ENCODE peak calls at places on chromosomes 7 and 10, in six cellular contexts. N is suprapubic skin; A is PC-3; R is right lobe of liver; W is kidney; G is CD8-positive, alpha-beta T cell. O is an unnamed sample. For H3K9me3, the result is how much of the 10 kb centered on the place peaks cover.

GRCh38 chr10:34494012-34494411 is 321.1 kb downstream of the PARD3 start:
- DNase-seq in A (no peak), N (no peak), W (no peak), R (no peak), G (no peak), O (no peak)

GRCh38 chr10:97632949-97633884 is at the start of gene MORN4:
- DNase-seq in G (peak), N (peak), W (peak), R (peak), A (peak), O (peak)

GRCh38 chr7:76069238-76069638 is 21.3 kb downstream of the MDH2 start:
- DNase-seq in R (no peak), A (peak), N (peak), W (peak), G (no peak), O (no peak)

GRCh38 chr7:117134885-117135552 is 181.7 kb downstream of the ST7 start:
- DNase-seq in N (no peak), A (no peak), W (no peak), G (no peak), R (no peak), O (no peak)

GRCh38 chr10:98460837-98461499 is 14.2 kb upstream of the HPS1 start:
- DNase-seq in W (no peak), G (no peak), N (peak), A (peak), R (peak), O (no peak)

GRCh38 chr7:139798892-139799291 is 21.1 kb upstream of the HIPK2 start:
- DNase-seq in G (no peak), W (no peak), A (no peak), N (no peak), R (no peak), O (no peak)

GRCh38 chr10:42982886-42983594 is 93.8 kb upstream of the RET start:
- DNase-seq in W (peak), A (no peak), N (no peak), G (no peak), R (no peak), O (peak)

GRCh38 chr10:74967850-74968620 is 141.6 kb downstream of the KAT6B start:
- DNase-seq in R (no peak), A (peak), G (no peak), N (no peak), W (no peak), O (no peak)

GRCh38 chr7:92177362-92177761 is 1.6 kb downstream of the LRRD1 start:
- DNase-seq in G (no peak), R (no peak), N (no peak), A (peak), W (no peak), O (no peak)

GRCh38 chr7:140526214-140526613 is 46.9 kb upstream of the MKRN1 start:
- DNase-seq in A (no peak), R (no peak), N (no peak), W (no peak), G (no peak), O (no peak)

GRCh38 chr10:79019441-79019840 is 49.3 kb upstream of the ZMIZ1 start:
- DNase-seq in N (peak), W (peak), R (no peak), G (no peak), A (no peak), O (peak)

GRCh38 chr10:95430231-95430951 is 130.8 kb downstream of the SORBS1 start:
- DNase-seq in G (peak), R (no peak), W (no peak), A (peak), N (peak), O (no peak)

GRCh38 chr10:92574545-92575377 is 868 bp upstream of the IDE start:
- DNase-seq in A (peak), G (no peak), N (no peak), W (no peak), R (no peak), O (no peak)

GRCh38 chr10:86387221-86387794 is 20.7 kb upstream of the GRID1 start:
- DNase-seq in G (no peak), A (no peak), R (no peak), N (no peak), W (no peak), O (no peak)

GRCh38 chr10:538895-539294 is 150.6 kb downstream of the DIP2C start:
- DNase-seq in R (no peak), G (no peak), A (no peak), N (no peak), W (no peak), O (no peak)

GRCh38 chr10:20481054-20481453 is 416.1 kb downstream of the NEBL start:
- DNase-seq in R (no peak), W (no peak), N (no peak), A (no peak), G (no peak), O (no peak)

GRCh38 chr10:98425511-98426352 is 10.8 kb upstream of the PYROXD2 start:
- DNase-seq in W (no peak), N (no peak), G (peak), A (peak), R (no peak), O (no peak)

GRCh38 chr7:69002416-69002815 is 595.9 kb upstream of the AUTS2 start:
- DNase-seq in A (no peak), R (no peak), N (no peak), W (no peak), G (no peak), O (no peak)

GRCh38 chr7:20189852-20190251 is 27.3 kb downstream of the MACC1 start:
- DNase-seq in R (no peak), G (no peak), A (no peak), N (no peak), W (no peak), O (no peak)

GRCh38 chr7:132783824-132784223 is 207.6 kb upstream of the PLXNA4 start:
- DNase-seq in N (no peak), W (no peak), G (no peak), R (no peak), A (peak), O (no peak)

GRCh38 chr7:70738486-70738885 is 393.5 kb upstream of the GALNT17 start:
- DNase-seq in N (no peak), W (no peak), A (no peak), G (no peak), R (no peak), O (no peak)

GRCh38 chr10:3425261-3425660 is 252.7 kb upstream of the PITRM1 start:
- DNase-seq in R (no peak), W (no peak), G (no peak), N (no peak), A (peak), O (no peak)

GRCh38 chr10:119812684-119813083 is 60.0 kb downstream of the MCMBP start:
- DNase-seq in G (no peak), N (no peak), A (no peak), R (no peak), W (no peak), O (no peak)

GRCh38 chr7:111853231-111853990 is 291.1 kb upstream of the IMMP2L start:
- DNase-seq in W (no peak), N (no peak), A (no peak), G (no peak), R (no peak), O (no peak)

GRCh38 chr10:12357525-12358151 is 8.3 kb downstream of the CAMK1D start:
- DNase-seq in N (no peak), A (no peak), W (no peak), G (no peak), R (peak), O (no peak)

GRCh38 chr10:103652599-103653281 is 159.2 kb downstream of the NEURL1 start:
- DNase-seq in G (no peak), W (no peak), N (no peak), R (no peak), A (no peak), O (no peak)

GRCh38 chr7:17640730-17641377 is 299.4 kb downstream of the SNX13 start:
- DNase-seq in R (no peak), G (no peak), A (peak), N (no peak), W (no peak), O (no peak)

GRCh38 chr10:48902096-48902495 is 37.5 kb downstream of the LRRC18 start:
- DNase-seq in G (no peak), N (peak), W (no peak), R (no peak), A (no peak), O (no peak)

GRCh38 chr10:51224610-51225230 is 150.4 kb downstream of the PRKG1 start:
- DNase-seq in R (no peak), W (no peak), A (no peak), N (no peak), G (no peak), O (no peak)

GRCh38 chr10:9869185-9869584 is 1148.5 kb upstream of the CELF2 start:
- DNase-seq in A (no peak), R (no peak), N (no peak), G (no peak), W (no peak), O (no peak)

GRCh38 chr7:23418046-23418445 is 52.2 kb downstream of the IGF2BP3 start:
- DNase-seq in W (no peak), G (no peak), R (no peak), A (peak), N (no peak), O (no peak)

GRCh38 chr10:25666276-25666675 is 267.8 kb upstream of the MYO3A start:
- DNase-seq in R (no peak), W (no peak), G (no peak), A (no peak), N (no peak), O (no peak)

GRCh38 chr10:62817120-62817762 is 1.1 kb upstream of the EGR2 start:
- DNase-seq in G (peak), W (peak), R (peak), N (peak), A (peak), O (peak)

GRCh38 chr7:131544449-131545425 is 11.7 kb downstream of the PODXL start:
- DNase-seq in A (peak), G (no peak), N (no peak), R (no peak), W (peak), O (peak)

GRCh38 chr10:103859161-103860141 is 4.1 kb upstream of the SH3PXD2A start:
- DNase-seq in G (peak), W (no peak), N (no peak), A (peak), R (no peak), O (no peak)

GRCh38 chr7:114084381-114085312 is 165.8 kb upstream of the PPP1R3A start:
- DNase-seq in W (peak), G (no peak), A (no peak), R (peak), N (peak), O (peak)

DNA sequence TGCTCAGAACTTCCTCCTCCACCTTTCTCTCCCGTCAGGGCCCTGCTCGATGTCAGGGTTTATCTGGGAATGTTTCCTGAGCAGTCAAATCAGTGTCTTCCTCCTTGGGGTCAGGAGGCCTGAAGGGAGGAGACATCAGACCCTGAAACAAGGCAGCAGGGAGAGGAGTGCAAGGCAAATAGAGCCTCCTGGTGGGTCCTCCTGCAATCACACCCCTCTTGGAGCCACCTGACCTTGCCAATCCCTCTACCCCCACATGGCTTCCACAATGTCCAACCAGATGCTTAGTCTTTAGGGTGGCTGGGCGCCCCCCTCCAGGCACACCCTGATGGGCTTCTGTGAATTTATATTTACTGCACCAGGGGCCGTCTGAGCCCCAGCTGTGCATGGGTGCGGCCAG is 12.2 kb downstream of the GPR26 start:
- DNase-seq in N (peak), A (no peak), R (no peak), W (no peak), G (no peak), O (no peak)
- TF ChIP-seq CTCF in N (no peak), A (peak), R (no peak), W (no peak), G (no peak), O (no peak)

GRCh38 chr10:58691528-58691927 is 178.9 kb downstream of the BICC1 start:
- DNase-seq in N (no peak), W (no peak), A (no peak), G (no peak), R (no peak), O (no peak)
- H3K9me3 ChIP-seq in N (under half), W (under half), A (under half), G (under half), R (under half), O (under half)

GRCh38 chr10:45378866-45379265 is 4.8 kb downstream of the ALOX5 start:
- DNase-seq in G (no peak), W (no peak), N (no peak), R (no peak), A (no peak), O (peak)
- TF ChIP-seq CTCF in G (no peak), W (no peak), N (no peak), R (no peak), A (no peak), O (no peak)

GRCh38 chr7:149081914-149082313 is 8.6 kb downstream of the ZNF786 start:
- DNase-seq in W (no peak), G (no peak), R (no peak), A (no peak), N (no peak), O (peak)
- H3K9me3 ChIP-seq in W (under half), G (under half), R (under half), A (under half), N (under half), O (under half)

GRCh38 chr7:133822816-133823552 is 304.2 kb upstream of the LRGUK start:
- DNase-seq in A (no peak), G (no peak), R (no peak), W (no peak), N (no peak), O (no peak)
- TF ChIP-seq CTCF in A (no peak), G (no peak), R (no peak), W (no peak), N (no peak), O (no peak)

GRCh38 chr7:65001291-65001814 is 5.1 kb downstream of the ERV3-1 start:
- DNase-seq in W (no peak), A (no peak), R (no peak), N (no peak), G (no peak), O (no peak)
- H3K9me3 ChIP-seq in W (under half), A (under half), R (under half), N (under half), G (under half), O (half or more)

GRCh38 chr7:1095621-1096155 is 7.8 kb downstream of the GPER1 start:
- DNase-seq in G (no peak), W (no peak), N (no peak), R (no peak), A (no peak), O (peak)
- TF ChIP-seq CTCF in G (no peak), W (no peak), N (no peak), R (no peak), A (no peak), O (no peak)

GRCh38 chr10:132839061-132839460 is 53.1 kb upstream of the NKX6-2 start:
- DNase-seq in A (no peak), G (no peak), W (peak), N (peak), R (no peak), O (peak)

GRCh38 chr10:132842397-132842796 is 56.5 kb upstream of the NKX6-2 start:
- DNase-seq in G (no peak), A (no peak), W (no peak), N (no peak), R (no peak), O (peak)

GRCh38 chr10:132844069-132844809 is 58.3 kb upstream of the NKX6-2 start:
- DNase-seq in W (peak), G (no peak), R (no peak), A (no peak), N (peak), O (peak)

GRCh38 chr10:132840698-132841097 is 54.8 kb upstream of the NKX6-2 start:
- DNase-seq in W (no peak), R (no peak), N (no peak), G (no peak), A (no peak), O (peak)

DNA sequence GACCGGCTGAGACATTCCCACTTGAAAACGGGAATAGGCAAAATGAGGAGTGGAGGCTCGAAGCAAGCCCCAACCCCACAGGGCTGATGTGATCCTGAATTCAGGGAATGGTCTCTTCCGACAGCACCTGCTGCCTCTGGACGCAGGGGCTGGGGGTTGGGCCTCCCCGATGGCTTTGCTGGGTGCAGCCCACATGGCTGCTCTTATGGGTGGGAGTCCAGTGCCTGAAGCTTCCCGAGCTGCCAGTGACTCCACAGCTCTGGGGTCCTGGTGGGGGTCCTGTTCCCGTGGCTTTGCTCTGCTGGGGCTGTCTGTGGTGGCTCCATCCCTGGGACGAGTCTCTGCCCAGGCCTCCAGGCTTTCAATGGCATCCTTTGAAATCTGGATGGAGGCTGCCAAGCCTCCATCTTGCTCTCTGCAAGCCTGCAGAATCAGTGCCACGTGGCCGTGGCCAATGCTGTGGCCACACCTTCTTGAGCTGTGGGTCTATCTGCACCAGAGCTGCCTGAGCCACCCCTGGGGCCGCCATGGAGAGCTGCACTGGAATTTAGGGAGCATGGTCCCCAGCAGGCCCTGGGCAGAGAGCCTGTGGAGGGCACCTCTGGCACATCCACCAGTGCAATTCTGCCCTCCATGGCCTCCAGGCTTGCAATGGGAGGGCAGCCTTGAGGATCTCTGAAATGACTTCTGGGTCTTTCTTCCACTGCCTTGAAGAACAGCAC is 55.5 kb upstream of the NKX6-2 start:
- DNase-seq in G (no peak), N (peak), A (no peak), W (peak), R (no peak), O (peak)
- H3K9me3 ChIP-seq in G (under half), N (under half), A (under half), W (under half), R (under half), O (under half)